ENCODE peak calls at places on chromosomes 12 and 14, in six cellular contexts. J is endothelial cell of umbilical vein, I is fibroblast of lung, Q is mammary epithelial cell, X is HCT116, D is A673. V is an unnamed sample.

GRCh38 chr14:104968153-104968527 is 10.0 kb downstream of the AHNAK2 start:
- DNase-seq in X (no peak), D (peak), I (peak), J (peak), Q (peak), V (peak)

GRCh38 chr12:16331998-16332397 is 15.4 kb upstream of the MGST1 start:
- DNase-seq in J (no peak), X (no peak), D (no peak), I (no peak), Q (no peak), V (peak)

GRCh38 chr12:88946377-88946997 is 366.2 kb upstream of the KITLG start:
- DNase-seq in Q (peak), J (peak), I (peak), X (peak), D (peak), V (no peak)

GRCh38 chr14:74219806-74220205 is 19.4 kb upstream of the VSX2 start:
- DNase-seq in Q (no peak), I (no peak), D (no peak), X (no peak), J (no peak), V (no peak)

GRCh38 chr12:94879542-94879941 is 124.0 kb downstream of the NDUFA12 start:
- DNase-seq in Q (no peak), X (no peak), J (no peak), I (peak), D (no peak), V (peak)

GRCh38 chr12:12387521-12387920 is 30.6 kb downstream of the BORCS5 start:
- DNase-seq in Q (peak), J (peak), D (no peak), I (peak), X (no peak), V (peak)

GRCh38 chr12:111766608-111767361 is at the start of gene ALDH2:
- DNase-seq in X (peak), Q (no peak), D (peak), I (peak), J (peak), V (no peak)

GRCh38 chr12:32595251-32595650 is 83.8 kb upstream of the DNM1L start:
- DNase-seq in I (peak), X (no peak), D (peak), J (no peak), Q (peak), V (peak)

GRCh38 chr12:82524636-82525035 is 162.1 kb upstream of the TMTC2 start:
- DNase-seq in J (no peak), I (no peak), X (no peak), D (no peak), Q (no peak), V (no peak)

GRCh38 chr14:68955164-68955921 is 23.8 kb downstream of the ACTN1 start:
- DNase-seq in D (peak), Q (no peak), X (no peak), J (peak), I (no peak), V (no peak)

GRCh38 chr14:77707355-77707723 is 484 bp downstream of the ALKBH1 start:
- DNase-seq in D (peak), I (peak), J (peak), Q (peak), X (no peak), V (peak)

GRCh38 chr14:95523818-95524448 is 7.5 kb upstream of the SYNE3 start:
- DNase-seq in Q (no peak), J (peak), X (no peak), I (peak), D (peak), V (no peak)

GRCh38 chr14:54617467-54617866 is 50.5 kb downstream of the SAMD4A start:
- DNase-seq in I (peak), X (no peak), Q (peak), D (no peak), J (no peak), V (peak)

GRCh38 chr14:74582910-74583581 is 29.0 kb downstream of the LTBP2 start:
- DNase-seq in Q (peak), I (peak), J (peak), X (no peak), D (no peak), V (peak)

DNA sequence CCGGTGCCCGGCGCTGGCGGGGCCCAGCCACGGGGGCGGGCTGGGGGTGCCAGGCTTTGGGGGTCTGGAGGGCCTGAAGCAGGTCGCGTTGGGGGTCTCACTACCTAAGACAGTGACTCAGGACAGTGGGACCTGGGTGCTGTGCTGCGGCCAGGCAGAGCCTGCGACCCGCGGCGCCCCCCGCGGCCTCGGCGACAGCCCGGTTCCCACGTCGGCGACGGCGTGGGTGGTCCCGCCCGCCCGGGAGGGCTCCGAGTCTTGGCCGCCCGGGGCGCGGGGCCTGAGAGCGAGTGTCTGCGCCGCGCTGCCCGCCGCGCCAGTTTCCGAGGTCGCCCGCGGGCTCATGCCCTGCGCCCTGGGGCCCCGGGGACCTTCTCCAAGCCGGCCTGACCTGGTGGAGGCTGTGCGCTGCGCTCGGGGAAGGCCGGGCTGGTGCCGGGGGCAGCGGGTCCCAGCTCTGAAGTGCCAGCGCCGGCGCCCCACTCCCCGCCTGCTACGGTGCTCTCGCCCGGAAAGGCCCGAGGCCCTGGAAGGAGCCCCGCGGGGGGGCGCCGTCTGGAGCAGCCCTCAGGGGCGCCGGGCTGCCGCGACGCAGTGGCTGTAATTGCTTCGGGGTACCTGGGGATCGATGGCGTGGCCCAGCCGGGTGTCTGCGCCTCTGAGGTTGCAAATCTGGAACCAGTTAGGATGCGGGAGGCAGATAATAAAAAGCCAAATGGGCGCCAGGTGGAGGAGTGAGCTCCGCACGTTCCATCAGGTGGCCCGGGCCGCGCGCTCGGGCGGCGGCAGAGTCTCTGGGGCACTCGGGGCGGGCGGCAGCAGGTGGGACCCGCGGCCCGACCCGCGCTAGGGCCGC is 102.5 kb upstream of the DIO3 start:
- DNase-seq in J (no peak), I (no peak), D (peak), Q (no peak), X (no peak), V (peak)
- TF ChIP-seq EZH2 in J (peak), I (peak), D (peak), Q (no peak), X (no peak), V (no peak)

DNA sequence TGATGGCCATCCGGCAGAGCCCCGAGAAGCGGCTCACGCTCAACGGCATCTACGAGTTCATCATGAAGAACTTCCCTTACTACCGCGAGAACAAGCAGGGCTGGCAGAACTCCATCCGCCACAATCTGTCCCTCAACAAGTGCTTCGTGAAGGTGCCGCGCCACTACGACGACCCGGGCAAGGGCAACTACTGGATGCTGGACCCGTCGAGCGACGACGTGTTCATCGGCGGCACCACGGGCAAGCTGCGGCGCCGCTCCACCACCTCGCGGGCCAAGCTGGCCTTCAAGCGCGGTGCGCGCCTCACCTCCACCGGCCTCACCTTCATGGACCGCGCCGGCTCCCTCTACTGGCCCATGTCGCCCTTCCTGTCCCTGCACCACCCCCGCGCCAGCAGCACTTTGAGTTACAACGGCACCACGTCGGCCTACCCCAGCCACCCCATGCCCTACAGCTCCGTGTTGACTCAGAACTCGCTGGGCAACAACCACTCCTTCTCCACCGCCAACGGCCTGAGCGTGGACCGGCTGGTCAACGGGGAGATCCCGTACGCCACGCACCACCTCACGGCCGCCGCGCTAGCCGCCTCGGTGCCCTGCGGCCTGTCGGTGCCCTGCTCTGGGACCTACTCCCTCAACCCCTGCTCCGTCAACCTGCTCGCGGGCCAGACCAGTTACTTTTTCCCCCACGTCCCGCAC is 1.4 kb downstream of the FOXG1 start:
- DNase-seq in I (no peak), X (no peak), Q (no peak), D (no peak), J (no peak), V (no peak)
- TF ChIP-seq EZH2 in I (peak), X (no peak), Q (peak), D (peak), J (peak), V (no peak)

GRCh38 chr12:27969901-27970390 is 2.6 kb downstream of the PTHLH start:
- DNase-seq in Q (peak), D (peak), I (no peak), X (peak), J (peak), V (peak)
- TF ChIP-seq EZH2 in Q (no peak), D (no peak), I (peak), X (no peak), J (no peak), V (no peak)

GRCh38 chr14:53367631-53368030 is 214.5 kb upstream of the DDHD1 start:
- DNase-seq in I (peak), J (peak), Q (no peak), X (no peak), D (no peak), V (no peak)

GRCh38 chr14:53365516-53366130 is 212.5 kb upstream of the DDHD1 start:
- DNase-seq in J (peak), I (peak), D (no peak), Q (no peak), X (no peak), V (no peak)

DNA sequence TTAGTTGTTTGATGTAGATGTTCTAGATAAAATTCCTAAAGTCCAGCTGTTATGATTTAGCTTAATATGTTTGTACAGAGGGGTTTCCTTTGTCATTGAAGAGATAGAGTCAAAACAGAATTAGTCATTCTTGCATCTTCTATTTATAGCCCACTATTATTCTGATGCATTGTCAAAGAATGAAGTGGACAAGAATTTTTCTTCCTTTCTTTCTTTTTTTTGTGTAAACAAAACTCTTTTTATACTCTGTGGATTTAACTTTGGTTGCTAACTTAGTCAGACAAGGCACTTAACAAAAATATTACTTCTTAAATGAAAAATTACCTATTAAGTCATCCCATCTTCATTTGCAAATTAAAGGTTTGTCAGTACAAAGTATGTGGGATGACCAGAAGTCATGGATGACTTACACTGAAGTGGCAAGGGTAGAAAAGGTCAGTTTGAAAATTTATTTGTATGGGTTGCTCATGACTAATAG is 215.6 kb upstream of the DDHD1 start:
- DNase-seq in Q (peak), J (peak), X (no peak), D (no peak), I (peak), V (peak)
- TF ChIP-seq EZH2 in Q (no peak), J (no peak), X (no peak), D (no peak), I (no peak), V (no peak)

V was measured in PC-3.